ENCODE peak calls at places on chromosomes 2 and 18, in five cellular contexts. B is H1, R is psoas muscle, N is cardiac muscle cell, C is adrenal gland. G is an unnamed sample.

GRCh38 chr18:70457788-70458187 is 168.9 kb downstream of the SOCS6 start:
- DNase-seq in B (no peak), R (no peak), N (no peak), C (no peak), G (no peak)

GRCh38 chr2:68060652-68061051 is 2.2 kb downstream of the C1D start:
- DNase-seq in B (no peak), R (no peak), N (no peak), C (no peak), G (no peak)

GRCh38 chr2:125397535-125398251 is 1258.3 kb upstream of the GYPC start:
- DNase-seq in B (no peak), R (no peak), N (no peak), C (no peak), G (no peak)

GRCh38 chr2:190186238-190186637 is 123.7 kb upstream of the MSTN start:
- DNase-seq in B (no peak), R (no peak), N (no peak), C (no peak), G (no peak)

GRCh38 chr2:88892207-88892606 is 200.7 kb downstream of the RPIA start:
- DNase-seq in B (no peak), R (no peak), N (no peak), C (no peak), G (no peak)

GRCh38 chr18:23662309-23663263 is at the start of gene ANKRD29:
- DNase-seq in B (no peak), R (peak; percentile 45), N (peak; percentile 41), C (peak; percentile 15), G (no peak)

GRCh38 chr2:238876232-238876630 is 28.3 kb downstream of the TWIST2 start:
- DNase-seq in B (no peak), R (no peak), N (no peak), C (no peak), G (no peak)

GRCh38 chr2:108911807-108912628 is 77.0 kb downstream of the EDAR start:
- DNase-seq in B (no peak), R (no peak), N (no peak), C (no peak), G (no peak)

GRCh38 chr2:108949316-108950299 is 39.4 kb downstream of the EDAR start:
- DNase-seq in B (no peak), R (no peak), N (peak; percentile 12), C (no peak), G (no peak)

GRCh38 chr2:142037744-142038143 is 93.1 kb downstream of the LRP1B start:
- DNase-seq in B (no peak), R (no peak), N (no peak), C (no peak), G (no peak)

GRCh38 chr2:240989451-240990265 is 8.8 kb upstream of the SNED1 start:
- DNase-seq in B (no peak), R (peak; percentile 46), N (peak; percentile 43), C (peak; percentile 48), G (no peak)

GRCh38 chr18:65821890-65822289 is 71.1 kb downstream of the CDH7 start:
- DNase-seq in B (no peak), R (no peak), N (no peak), C (no peak), G (no peak)

GRCh38 chr2:126999342-126999741 is 100.7 kb downstream of the TEX51 start:
- DNase-seq in B (no peak), R (no peak), N (no peak), C (no peak), G (no peak)

GRCh38 chr2:112706170-112706664 is 14.6 kb upstream of the NT5DC4 start:
- DNase-seq in B (no peak), R (no peak), N (peak; percentile 82), C (no peak), G (no peak)

GRCh38 chr2:181022652-181023051 is 42.2 kb downstream of the UBE2E3 start:
- DNase-seq in B (no peak), R (no peak), N (no peak), C (no peak), G (no peak)

GRCh38 chr18:12944724-12945123 is 3.1 kb upstream of the SEH1L start:
- DNase-seq in B (no peak), R (peak; percentile 35), N (peak; percentile 65), C (peak; percentile 35), G (no peak)

GRCh38 chr2:21291281-21291825 is 167.6 kb downstream of the TDRD15 start:
- DNase-seq in B (no peak), R (no peak), N (no peak), C (no peak), G (no peak)

GRCh38 chr2:215506604-215506990 is 70.7 kb upstream of the FN1 start:
- DNase-seq in B (no peak), R (no peak), N (no peak), C (no peak), G (no peak)

GRCh38 chr2:56749152-56749752 is 565.5 kb downstream of the CCDC85A start:
- DNase-seq in B (no peak), R (no peak), N (peak; percentile 64), C (no peak), G (no peak)

GRCh38 chr2:31270136-31270535 is 36.2 kb downstream of the EHD3 start:
- DNase-seq in B (no peak), R (no peak), N (no peak), C (no peak), G (no peak)

GRCh38 chr2:211114826-211115450 is 558.5 kb downstream of the CPS1 start:
- DNase-seq in B (no peak), R (no peak), N (no peak), C (no peak), G (no peak)

GRCh38 chr2:237218756-237219155 is 133.1 kb downstream of the COPS8 start:
- DNase-seq in B (no peak), R (no peak), N (no peak), C (no peak), G (no peak)

GRCh38 chr2:172884336-172884735 is 148.7 kb downstream of the RAPGEF4 start:
- DNase-seq in B (no peak), R (no peak), N (no peak), C (no peak), G (no peak)

GRCh38 chr2:239187464-239188253 is 213.2 kb downstream of the HDAC4 start:
- DNase-seq in B (no peak), R (no peak), N (no peak), C (no peak), G (no peak)

GRCh38 chr2:72148391-72148974 is 821 bp upstream of the CYP26B1 start:
- DNase-seq in B (no peak), R (no peak), N (no peak), C (peak; percentile 28), G (no peak)

GRCh38 chr18:25233582-25234362 is 118.2 kb downstream of the ZNF521 start:
- DNase-seq in B (no peak), R (no peak), N (peak; percentile 77), C (no peak), G (no peak)

GRCh38 chr18:48133675-48134251 is 203.3 kb upstream of the SMAD2 start:
- DNase-seq in B (no peak), R (no peak), N (peak; percentile 44), C (peak; percentile 49), G (no peak)

GRCh38 chr18:32552421-32553030 is 81.8 kb upstream of the GAREM1 start:
- DNase-seq in B (no peak), R (no peak), N (peak; percentile 75), C (peak; percentile 82), G (peak; percentile 82)

GRCh38 chr2:74577448-74577847 is 22.9 kb downstream of the DOK1 start:
- DNase-seq in B (no peak), R (no peak), N (peak; percentile 75), C (peak; percentile 20), G (no peak)

GRCh38 chr2:202169131-202169530 is 69.3 kb downstream of the SUMO1 start:
- DNase-seq in B (no peak), R (no peak), N (no peak), C (no peak), G (no peak)

GRCh38 chr18:75010260-75010659 is 198.7 kb downstream of the PTGR3 start:
- DNase-seq in B (no peak), R (no peak), N (no peak), C (no peak), G (no peak)

GRCh38 chr2:128622371-128622770 is 303.7 kb upstream of the HS6ST1 start:
- DNase-seq in B (no peak), R (no peak), N (no peak), C (peak; percentile 65), G (no peak)
- H3K4me1 ChIP-seq in B (no peaks in the 10 kb centered on the region), R (no peaks in the 10 kb centered on the region), N (no peaks in the 10 kb centered on the region), C (no peaks in the 10 kb centered on the region), G (no peaks in the 10 kb centered on the region)

GRCh38 chr2:138113871-138114525 is 149.7 kb downstream of the HNMT start:
- DNase-seq in B (no peak), R (no peak), N (peak; percentile 86), C (no peak), G (no peak)

GRCh38 chr2:138116456-138116855 is 152.2 kb downstream of the HNMT start:
- DNase-seq in B (no peak), R (no peak), N (no peak), C (no peak), G (no peak)

GRCh38 chr2:138110453-138111083 is 146.3 kb downstream of the HNMT start:
- DNase-seq in B (no peak), R (no peak), N (peak; percentile 67), C (no peak), G (no peak)

GRCh38 chr2:138112536-138112935 is 148.3 kb downstream of the HNMT start:
- DNase-seq in B (no peak), R (no peak), N (peak; percentile 69), C (no peak), G (no peak)

DNA sequence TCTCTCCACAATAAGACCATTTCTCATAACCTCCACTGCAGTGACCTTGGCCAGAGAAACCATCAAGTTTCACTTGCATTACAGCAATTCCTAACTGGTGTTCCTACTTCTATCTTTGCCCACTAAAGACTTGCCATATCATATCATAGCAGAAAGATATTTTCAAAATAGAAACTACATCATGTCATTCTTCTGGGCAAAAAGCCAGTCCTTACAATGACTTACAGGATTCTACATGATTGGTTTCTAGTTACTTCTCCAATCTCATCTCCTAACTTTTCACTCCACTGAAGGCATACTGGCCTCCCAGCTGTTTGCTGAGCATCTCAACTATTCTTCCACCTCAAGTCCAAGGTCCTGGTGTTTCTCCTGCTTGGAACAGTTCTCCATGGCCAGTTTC is 151.4 kb downstream of the HNMT start:
- DNase-seq in B (no peak), R (no peak), N (peak; percentile 39), C (no peak), G (no peak)
- H3K27me3 ChIP-seq in B (no peaks in the 10 kb centered on the region), R (no peaks in the 10 kb centered on the region), N (no peaks in the 10 kb centered on the region), C (no peaks in the 10 kb centered on the region), G (no peaks in the 10 kb centered on the region)

GRCh38 chr2:218394298-218395089 is 5.2 kb upstream of the CTDSP1 start:
- DNase-seq in B (no peak), R (no peak), N (no peak), C (no peak), G (no peak)

GRCh38 chr2:218395456-218395825 is 4.2 kb upstream of the CTDSP1 start:
- DNase-seq in B (no peak), R (no peak), N (no peak), C (no peak), G (no peak)

GRCh38 chr2:218395090-218395444 is 4.6 kb upstream of the CTDSP1 start:
- DNase-seq in B (no peak), R (no peak), N (no peak), C (no peak), G (no peak)

GRCh38 chr2:218396688-218397501 is 2.8 kb upstream of the CTDSP1 start:
- DNase-seq in B (no peak), R (peak; percentile 78), N (peak; percentile 64), C (peak; percentile 84), G (no peak)

GRCh38 chr2:218395826-218396687 is 3.6 kb upstream of the CTDSP1 start:
- DNase-seq in B (peak; percentile 71), R (peak; percentile 94), N (peak; percentile 99), C (peak; percentile 94), G (no peak)
- H3K4me3 ChIP-seq in B (peak overlapping the region; percentile 49), R (peak overlapping the region; percentile 91), N (peak overlapping the region; percentile 95), C (peak overlapping the region; percentile 79), G (peak overlapping the region; percentile 88)

GRCh38 chr2:224162122-224162521 is 123.0 kb upstream of the SERPINE2 start:
- DNase-seq in B (no peak), R (no peak), N (no peak), C (no peak), G (no peak)
- H3K4me1 ChIP-seq in B (no peaks in the 10 kb centered on the region), R (no peaks in the 10 kb centered on the region), N (no peaks in the 10 kb centered on the region), C (no peaks in the 10 kb centered on the region), G (no peaks in the 10 kb centered on the region)

G was measured in iPS DF 6.9.